ENCODE peak calls at places on chromosome X, in ten cellular contexts. G, F, Z, V, P, E, C, O, X and H are unnamed samples.

GRCh38 chrX:110450050-110450449 is 91.4 kb downstream of the RTL9 start:
- DNase-seq in E (peak; percentile 23), V (peak; percentile 76), P (peak; percentile 49), F (peak; percentile 19), C (peak; percentile 89), G (peak; percentile 76), O (peak; percentile 59), X (peak; percentile 69), Z (peak; percentile 57), H (peak; percentile 75)

GRCh38 chrX:104113237-104113965 is 1.1 kb downstream of the ZCCHC18 start:
- DNase-seq in Z (peak; percentile 35), C (peak; percentile 36), V (peak; percentile 69), P (no peak), E (peak; percentile 71), X (peak; percentile 45), F (no peak), G (peak; percentile 42), O (peak; percentile 48), H (peak; percentile 69)

GRCh38 chrX:33171071-33171470 is 40.3 kb downstream of the DMD start:
- DNase-seq in V (no peak), C (no peak), P (no peak), X (no peak), E (no peak), F (no peak), O (no peak), G (no peak), Z (no peak), H (no peak)

GRCh38 chrX:40459576-40460158 is 121.1 kb upstream of the ATP6AP2 start:
- DNase-seq in P (no peak), X (no peak), O (no peak), F (no peak), G (no peak), Z (peak; percentile 44), V (no peak), C (peak; percentile 32), E (no peak), H (no peak)

GRCh38 chrX:125289920-125290319 is 29.8 kb upstream of the TEX13C start:
- DNase-seq in F (no peak), Z (no peak), X (no peak), V (no peak), E (no peak), O (no peak), C (no peak), G (no peak), P (no peak), H (no peak)

GRCh38 chrX:117483950-117484349 is 632.7 kb downstream of the KLHL13 start:
- DNase-seq in O (no peak), X (no peak), G (no peak), P (no peak), F (no peak), E (no peak), C (no peak), V (no peak), Z (no peak), H (no peak)

GRCh38 chrX:120514236-120514635 is 45.1 kb upstream of the LAMP2 start:
- DNase-seq in X (no peak), F (no peak), V (no peak), O (peak; percentile 0), P (peak; percentile 1), Z (no peak), E (no peak), G (no peak), C (no peak), H (no peak)

GRCh38 chrX:10988653-10989052 is 122.5 kb upstream of the HCCS start:
- DNase-seq in G (no peak), V (no peak), F (no peak), Z (no peak), C (no peak), P (no peak), X (no peak), O (no peak), E (no peak), H (no peak)

GRCh38 chrX:24877854-24878650 is 137.7 kb downstream of the ARX start:
- DNase-seq in X (no peak), C (no peak), E (no peak), F (no peak), G (no peak), Z (no peak), O (no peak), V (no peak), P (no peak), H (no peak)

GRCh38 chrX:24030597-24030996 is 3.6 kb upstream of the KLHL15 start:
- DNase-seq in F (no peak), Z (no peak), P (no peak), X (no peak), O (no peak), E (no peak), C (no peak), G (no peak), V (no peak), H (no peak)